ENCODE peak calls at places on chromosome 6, in ten cellular contexts. J is progenitor cell of endocrine pancreas; F is small intestine; D is stimulated activated naive B cell treated with anti-CD40 and anti-IgM and Interleukin-4, amounts not matched to agents 10 μg/mL and 1 μg/mL and 100 μg/mL, for 72 hours; N is KBM-7; E is psoas muscle; K is HT1080; W is endothelial cell; Y is HS-5; S is activated CD4-positive, alpha-beta T cell treated with anti-CD3 and anti-CD28 coated beads for 24 hours. I is an unnamed sample.

GRCh38 chr6:89032599-89032998 is 48.0 kb upstream of the PNRC1 start:
- DNase-seq in J (no peak), F (no peak), D (no peak), N (no peak), E (no peak), K (no peak), W (no peak), Y (no peak), S (no peak), I (no peak)

GRCh38 chr6:156600678-156601077 is 176.5 kb upstream of the ARID1B start:
- DNase-seq in J (no peak), F (no peak), D (no peak), N (no peak), E (no peak), K (no peak), W (no peak), Y (no peak), S (no peak), I (no peak)

GRCh38 chr6:157396026-157396425 is 15.0 kb downstream of the ZDHHC14 start:
- DNase-seq in J (no peak), F (no peak), D (no peak), N (no peak), E (no peak), K (no peak), W (no peak), Y (no peak), S (no peak), I (no peak)

GRCh38 chr6:154457046-154457713 is 53.3 kb downstream of the CNKSR3 start:
- DNase-seq in J (no peak), F (no peak), D (no peak), N (no peak), E (no peak), K (peak), W (no peak), Y (no peak), S (no peak), I (no peak)

GRCh38 chr6:82097676-82098075 is 149.9 kb downstream of the IBTK start:
- DNase-seq in J (no peak), F (no peak), D (no peak), N (no peak), E (no peak), K (no peak), W (no peak), Y (no peak), S (no peak), I (no peak)

GRCh38 chr6:131107166-131107565 is 28.1 kb upstream of the AKAP7 start:
- DNase-seq in J (no peak), F (peak), D (no peak), N (no peak), E (no peak), K (peak), W (no peak), Y (peak), S (no peak), I (no peak)

GRCh38 chr6:10014561-10014960 is 400.3 kb downstream of the TFAP2A start:
- DNase-seq in J (no peak), F (no peak), D (no peak), N (no peak), E (no peak), K (peak), W (no peak), Y (no peak), S (no peak), I (no peak)

GRCh38 chr6:127279815-127280214 is 13.2 kb downstream of the RNF146 start:
- DNase-seq in J (no peak), F (no peak), D (no peak), N (no peak), E (no peak), K (no peak), W (no peak), Y (no peak), S (no peak), I (no peak)

GRCh38 chr6:164507197-164507957 is 802.0 kb downstream of the C6orf118 start:
- DNase-seq in J (no peak), F (no peak), D (no peak), N (peak), E (no peak), K (peak), W (no peak), Y (no peak), S (no peak), I (no peak)

GRCh38 chr6:4504700-4505099 is 271.5 kb upstream of the CDYL start:
- DNase-seq in J (no peak), F (no peak), D (no peak), N (no peak), E (no peak), K (no peak), W (no peak), Y (no peak), S (no peak), I (no peak)

GRCh38 chr6:138800377-138801150 is 4.7 kb downstream of the ECT2L start:
- DNase-seq in J (no peak), F (no peak), D (no peak), N (no peak), E (no peak), K (no peak), W (no peak), Y (no peak), S (no peak), I (peak)

GRCh38 chr6:13711384-13711725 is 280 bp downstream of the RANBP9 start:
- DNase-seq in J (no peak), F (no peak), D (no peak), N (peak), E (no peak), K (peak), W (no peak), Y (no peak), S (no peak), I (no peak)

GRCh38 chr6:107633680-107634141 is 143.8 kb downstream of the SOBP start:
- DNase-seq in J (no peak), F (no peak), D (no peak), N (no peak), E (peak), K (no peak), W (no peak), Y (no peak), S (no peak), I (no peak)

GRCh38 chr6:143169440-143169839 is 108.8 kb downstream of the AIG1 start:
- DNase-seq in J (no peak), F (no peak), D (no peak), N (no peak), E (no peak), K (no peak), W (no peak), Y (no peak), S (no peak), I (no peak)

GRCh38 chr6:5084787-5085637 is at the start of gene PPP1R3G:
- DNase-seq in J (no peak), F (peak), D (no peak), N (peak), E (peak), K (no peak), W (peak), Y (no peak), S (no peak), I (peak)

GRCh38 chr6:142913036-142913510 is 31.9 kb downstream of the HIVEP2 start:
- DNase-seq in J (no peak), F (no peak), D (no peak), N (no peak), E (no peak), K (no peak), W (no peak), Y (no peak), S (no peak), I (no peak)

GRCh38 chr6:150720774-150721233 is 121.1 kb downstream of the PLEKHG1 start:
- DNase-seq in J (peak), F (no peak), D (peak), N (no peak), E (no peak), K (peak), W (no peak), Y (no peak), S (no peak), I (no peak)

GRCh38 chr6:45423111-45423900 is 45.6 kb upstream of the SUPT3H start:
- DNase-seq in J (peak), F (no peak), D (peak), N (no peak), E (peak), K (no peak), W (peak), Y (no peak), S (no peak), I (no peak)

GRCh38 chr6:38179300-38179699 is 359.8 kb downstream of the ZFAND3 start:
- DNase-seq in J (no peak), F (no peak), D (no peak), N (no peak), E (no peak), K (no peak), W (no peak), Y (no peak), S (no peak), I (peak)

GRCh38 chr6:153047386-153047785 is 44.9 kb upstream of the MTRF1L start:
- DNase-seq in J (no peak), F (no peak), D (no peak), N (no peak), E (no peak), K (no peak), W (no peak), Y (no peak), S (no peak), I (no peak)

GRCh38 chr6:136961848-136962247 is 39.7 kb downstream of the SLC35D3 start:
- DNase-seq in J (no peak), F (peak), D (no peak), N (no peak), E (no peak), K (no peak), W (no peak), Y (no peak), S (no peak), I (no peak)

GRCh38 chr6:154933181-154933827 is 61.8 kb upstream of the TIAM2 start:
- DNase-seq in J (no peak), F (no peak), D (no peak), N (no peak), E (no peak), K (no peak), W (no peak), Y (no peak), S (no peak), I (no peak)

GRCh38 chr6:119209452-119210205 is 131.2 kb upstream of the FAM184A start:
- DNase-seq in J (no peak), F (no peak), D (no peak), N (no peak), E (no peak), K (no peak), W (no peak), Y (no peak), S (no peak), I (no peak)

GRCh38 chr6:160348552-160349441 is 619 bp downstream of the SLC22A3 start:
- DNase-seq in J (peak), F (peak), D (no peak), N (no peak), E (peak), K (no peak), W (peak), Y (peak), S (no peak), I (no peak)

GRCh38 chr6:112469306-112469705 is 122.2 kb downstream of the RFPL4B start:
- DNase-seq in J (no peak), F (no peak), D (no peak), N (no peak), E (no peak), K (no peak), W (no peak), Y (no peak), S (no peak), I (no peak)